ENCODE peak calls at places on chromosomes 11 and 22, in eight cellular contexts. W is PC-9, K is testis, D is cardiac muscle cell, C is suprapubic skin, F is Panc1, I is mammary epithelial cell, G is body of pancreas. A is an unnamed sample.

GRCh38 chr11:91846002-91846401 is 378.6 kb upstream of the FAT3 start:
- DNase-seq in W (no peak), K (no peak), D (no peak), C (no peak), F (no peak), I (no peak), G (no peak), A (no peak)

GRCh38 chr11:131796541-131796940 is 426.1 kb downstream of the NTM start:
- DNase-seq in W (no peak), K (peak; percentile 66), D (no peak), C (no peak), F (no peak), I (no peak), G (no peak), A (no peak)

GRCh38 chr22:44544523-44545433 is 46.7 kb upstream of the RTL6 start:
- DNase-seq in W (no peak), K (no peak), D (no peak), C (no peak), F (no peak), I (no peak), G (no peak), A (no peak)

GRCh38 chr11:46391186-46391577 is 394 bp downstream of the CHRM4 start:
- DNase-seq in W (no peak), K (no peak), D (no peak), C (no peak), F (no peak), I (no peak), G (no peak), A (no peak)

GRCh38 chr11:129992161-129992944 is 10.3 kb downstream of the PRDM10 start:
- DNase-seq in W (peak; percentile 74), K (no peak), D (peak; percentile 22), C (no peak), F (no peak), I (peak; percentile 52), G (peak; percentile 84), A (peak; percentile 82)

GRCh38 chr11:47071871-47072270 is 104.8 kb downstream of the ARFGAP2 start:
- DNase-seq in W (no peak), K (peak; percentile 57), D (no peak), C (no peak), F (no peak), I (peak; percentile 1), G (no peak), A (no peak)

GRCh38 chr22:44237290-44237689 is 56.6 kb downstream of the PARVG start:
- DNase-seq in W (no peak), K (no peak), D (no peak), C (no peak), F (no peak), I (no peak), G (no peak), A (no peak)

GRCh38 chr11:11849127-11849746 is 7.5 kb downstream of the USP47 start:
- DNase-seq in W (peak; percentile 42), K (peak; percentile 57), D (peak; percentile 84), C (peak; percentile 69), F (no peak), I (peak; percentile 62), G (peak; percentile 78), A (peak; percentile 70)

GRCh38 chr11:131025020-131025419 is 108.7 kb upstream of the SNX19 start:
- DNase-seq in W (no peak), K (no peak), D (peak; percentile 63), C (no peak), F (no peak), I (peak; percentile 49), G (no peak), A (no peak)

GRCh38 chr11:64056213-64056785 is 20.6 kb downstream of the FLRT1 start:
- DNase-seq in W (no peak), K (no peak), D (no peak), C (no peak), F (no peak), I (no peak), G (no peak), A (no peak)

GRCh38 chr11:14015711-14016110 is 53.2 kb downstream of the SPON1 start:
- DNase-seq in W (peak; percentile 90), K (no peak), D (peak; percentile 37), C (no peak), F (peak; percentile 67), I (peak; percentile 32), G (peak; percentile 12), A (peak; percentile 88)

GRCh38 chr22:20569059-20570058 is 61.9 kb downstream of the MED15 start:
- DNase-seq in W (peak; percentile 96), K (peak; percentile 77), D (peak; percentile 96), C (no peak), F (no peak), I (peak; percentile 93), G (peak; percentile 55), A (peak; percentile 57)

GRCh38 chr22:26479043-26479791 is 4.4 kb downstream of the HPS4 start:
- DNase-seq in W (no peak), K (no peak), D (no peak), C (no peak), F (no peak), I (no peak), G (no peak), A (no peak)

GRCh38 chr22:29030016-29030617 is 31.5 kb downstream of the C22orf31 start:
- DNase-seq in W (peak; percentile 85), K (no peak), D (peak; percentile 36), C (no peak), F (no peak), I (peak; percentile 94), G (peak; percentile 53), A (no peak)
- H3K4me3 ChIP-seq in W (peak overlapping the region; percentile 74), K (peak overlapping the region; percentile 42), D (peak overlapping the region; percentile 28), C (peak overlapping the region; percentile 39), F (peak overlapping the region; percentile 33), I (peak overlapping the region; percentile 45), G (peak overlapping the region; percentile 17), A (no peak overlapping the region)

DNA sequence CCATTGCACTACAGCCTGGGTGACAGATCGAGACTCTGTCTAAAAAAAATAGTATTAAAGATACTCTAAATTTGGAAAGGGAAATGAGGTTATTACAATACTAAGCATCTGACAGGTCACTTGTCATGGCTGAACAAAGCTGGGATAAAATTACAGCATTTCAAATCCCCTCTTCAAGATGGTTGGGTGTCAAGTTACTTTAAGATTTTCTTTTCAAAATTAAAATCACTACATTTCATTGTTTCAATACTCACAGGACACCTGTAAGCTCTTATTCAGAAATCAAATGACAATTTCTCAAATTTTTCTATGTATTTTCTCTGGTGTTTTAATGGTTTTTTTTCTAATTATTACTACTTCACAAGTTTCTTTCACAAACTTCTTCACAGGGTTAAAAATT is 5.7 kb downstream of the TAF1D start:
- DNase-seq in W (no peak), K (no peak), D (no peak), C (no peak), F (no peak), I (no peak), G (no peak), A (no peak)
- H3K4me1 ChIP-seq in W (peaks cover 39% of the 10 kb centered on the region), K (peaks cover 3% of the 10 kb centered on the region), D (peaks cover 16% of the 10 kb centered on the region), C (peaks cover 49% of the 10 kb centered on the region), F (peaks cover 63% of the 10 kb centered on the region), I (peaks cover 17% of the 10 kb centered on the region), G (peaks cover 68% of the 10 kb centered on the region), A (peaks cover 51% of the 10 kb centered on the region)

GRCh38 chr11:8233691-8234424 is 29.8 kb downstream of the LMO1 start:
- DNase-seq in W (peak; percentile 55), K (no peak), D (peak; percentile 11), C (no peak), F (no peak), I (peak; percentile 54), G (no peak), A (no peak)
- H3K4me3 ChIP-seq in W (peak overlapping the region; percentile 37), K (no peak overlapping the region), D (no peak overlapping the region), C (no peak overlapping the region), F (no peak overlapping the region), I (no peak overlapping the region), G (no peak overlapping the region), A (no peak overlapping the region)

DNA sequence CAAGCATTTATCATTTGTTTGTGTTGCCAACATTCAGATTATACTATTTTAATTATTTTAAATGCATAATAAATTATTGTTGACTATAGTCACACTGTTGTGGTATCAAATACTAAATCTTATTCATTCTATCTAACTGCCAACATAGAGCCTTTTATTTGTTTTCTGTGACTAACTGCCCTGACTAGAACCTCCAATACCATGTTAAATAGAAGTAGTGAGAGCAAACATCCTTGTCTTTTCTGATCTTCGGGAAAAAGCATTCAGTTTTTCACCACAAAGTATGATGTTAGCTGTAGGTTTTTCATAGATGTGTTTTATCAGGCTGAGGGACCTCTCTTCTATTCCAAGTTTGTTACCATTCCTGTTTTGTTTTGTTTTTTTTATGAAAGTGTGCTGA is 15.2 kb downstream of the TRIM34 start:
- DNase-seq in W (no peak), K (no peak), D (no peak), C (no peak), F (no peak), I (no peak), G (no peak), A (no peak)
- H3K4me1 ChIP-seq in W (no peaks in the 10 kb centered on the region), K (no peaks in the 10 kb centered on the region), D (no peaks in the 10 kb centered on the region), C (no peaks in the 10 kb centered on the region), F (no peaks in the 10 kb centered on the region), I (no peaks in the 10 kb centered on the region), G (no peaks in the 10 kb centered on the region), A (no peaks in the 10 kb centered on the region)

GRCh38 chr11:125110506-125110905 is 920 bp downstream of the TMEM218 start:
- DNase-seq in W (no peak), K (no peak), D (no peak), C (no peak), F (no peak), I (no peak), G (no peak), A (no peak)
- H3K4me3 ChIP-seq in W (peak overlapping the region; percentile 89), K (peak overlapping the region; percentile 69), D (peak overlapping the region; percentile 57), C (peak overlapping the region; percentile 89), F (peak overlapping the region; percentile 97), I (peak overlapping the region; percentile 90), G (no peak overlapping the region), A (peak overlapping the region; percentile 50)

GRCh38 chr11:61080526-61080925 is 21.8 kb upstream of the CD5 start:
- DNase-seq in W (no peak), K (no peak), D (no peak), C (no peak), F (no peak), I (no peak), G (no peak), A (no peak)

GRCh38 chr11:61079416-61080150 is 22.7 kb upstream of the CD5 start:
- DNase-seq in W (no peak), K (no peak), D (no peak), C (no peak), F (no peak), I (no peak), G (no peak), A (no peak)

GRCh38 chr11:61075891-61076290 is 26.4 kb upstream of the CD5 start:
- DNase-seq in W (peak; percentile 93), K (peak; percentile 54), D (peak; percentile 77), C (no peak), F (no peak), I (peak; percentile 17), G (no peak), A (peak; percentile 55)

GRCh38 chr11:61076506-61077304 is 25.6 kb upstream of the CD5 start:
- DNase-seq in W (no peak), K (no peak), D (no peak), C (no peak), F (no peak), I (no peak), G (no peak), A (no peak)

DNA sequence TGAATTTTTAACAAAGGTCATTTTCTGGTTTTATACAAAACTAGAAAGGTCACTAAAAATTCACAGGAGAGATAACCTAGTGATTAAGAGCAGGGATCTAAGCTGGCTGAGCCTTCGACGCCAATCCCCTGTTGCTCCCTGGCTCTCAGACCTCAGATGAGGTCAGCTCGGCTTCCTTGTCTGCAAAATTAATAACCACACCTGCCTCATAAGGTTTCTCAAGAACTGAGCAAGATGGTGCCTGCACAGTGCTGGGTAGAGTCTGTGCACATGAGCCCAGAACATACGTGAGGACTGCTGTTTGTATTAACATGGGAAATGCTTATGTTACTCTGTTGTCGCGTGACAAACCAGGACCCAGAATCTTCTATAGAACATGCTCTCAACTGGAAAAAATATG is 24.4 kb upstream of the CD5 start:
- DNase-seq in W (no peak), K (no peak), D (no peak), C (no peak), F (no peak), I (no peak), G (no peak), A (no peak)
- H3K4me1 ChIP-seq in W (peaks cover 14% of the 10 kb centered on the region), K (peaks cover 5% of the 10 kb centered on the region), D (no peaks in the 10 kb centered on the region), C (peaks cover 4% of the 10 kb centered on the region), F (no peaks in the 10 kb centered on the region), I (no peaks in the 10 kb centered on the region), G (no peaks in the 10 kb centered on the region), A (no peaks in the 10 kb centered on the region)